ENCODE peak calls at places on chromosomes 5 and 9, in ten cellular contexts. I is fibroblast of pulmonary artery, S is left ventricle myocardium inferior, Y is IMR-90, M is GM23338, K is astrocyte, X is heart left ventricle, H is cardiac muscle cell, L is choroid plexus epithelial cell, P is lower leg skin. C is an unnamed sample.

GRCh38 chr5:158642852-158643251 is 456.9 kb downstream of the EBF1 start:
- DNase-seq in I (no peak), S (peak), Y (no peak), M (no peak), K (no peak), X (peak), H (no peak), L (no peak), P (no peak), C (peak)

GRCh38 chr5:112548246-112548982 is 129.3 kb upstream of the EPB41L4A start:
- DNase-seq in I (peak), S (no peak), Y (peak), M (no peak), K (peak), X (no peak), H (peak), L (peak), P (no peak), C (peak)

GRCh38 chr9:114805670-114806551 is at the start of gene TNFSF15:
- DNase-seq in I (no peak), S (no peak), Y (peak), M (peak), K (peak), X (no peak), H (no peak), L (peak), P (no peak), C (no peak)

GRCh38 chr5:31119938-31120641 is 73.4 kb upstream of the CDH6 start:
- DNase-seq in I (no peak), S (no peak), Y (peak), M (no peak), K (peak), X (no peak), H (no peak), L (no peak), P (no peak), C (no peak)

GRCh38 chr5:66010476-66010875 is 84.1 kb downstream of the ERBIN start:
- DNase-seq in I (peak), S (no peak), Y (peak), M (no peak), K (peak), X (no peak), H (peak), L (peak), P (no peak), C (no peak)

GRCh38 chr5:177508837-177509236 is 789 bp downstream of the DOK3 start:
- DNase-seq in I (no peak), S (no peak), Y (no peak), M (no peak), K (no peak), X (no peak), H (no peak), L (no peak), P (no peak), C (no peak)

GRCh38 chr9:134139081-134139480 is 3.2 kb downstream of the WDR5 start:
- DNase-seq in I (peak), S (no peak), Y (peak), M (no peak), K (peak), X (no peak), H (peak), L (peak), P (no peak), C (peak)

GRCh38 chr9:88344013-88344412 is 44.2 kb upstream of the SPIN1 start:
- DNase-seq in I (no peak), S (no peak), Y (no peak), M (no peak), K (no peak), X (no peak), H (no peak), L (no peak), P (no peak), C (no peak)

GRCh38 chr9:136311433-136312375 is 7.8 kb upstream of the CCDC187 start:
- DNase-seq in I (no peak), S (no peak), Y (no peak), M (no peak), K (no peak), X (no peak), H (no peak), L (no peak), P (no peak), C (no peak)

GRCh38 chr5:6362846-6363245 is 15.5 kb downstream of the MED10 start:
- DNase-seq in I (no peak), S (no peak), Y (no peak), M (no peak), K (no peak), X (no peak), H (no peak), L (no peak), P (peak), C (no peak)

GRCh38 chr9:124285903-124286291 is 28.1 kb downstream of the NEK6 start:
- DNase-seq in I (peak), S (peak), Y (peak), M (no peak), K (peak), X (peak), H (peak), L (peak), P (peak), C (peak)

GRCh38 chr5:43152946-43153345 is 32.2 kb downstream of the ZNF131 start:
- DNase-seq in I (peak), S (no peak), Y (peak), M (no peak), K (peak), X (no peak), H (no peak), L (peak), P (no peak), C (peak)

GRCh38 chr5:154311362-154311761 is 120.8 kb downstream of the GALNT10 start:
- DNase-seq in I (no peak), S (no peak), Y (no peak), M (no peak), K (no peak), X (no peak), H (peak), L (peak), P (peak), C (no peak)

GRCh38 chr5:148976569-148977321 is 86.1 kb downstream of the SH3TC2 start:
- DNase-seq in I (no peak), S (no peak), Y (peak), M (peak), K (peak), X (no peak), H (no peak), L (peak), P (no peak), C (no peak)

GRCh38 chr9:98610711-98611110 is 98.0 kb downstream of the GABBR2 start:
- DNase-seq in I (peak), S (no peak), Y (no peak), M (no peak), K (no peak), X (no peak), H (no peak), L (no peak), P (peak), C (no peak)

GRCh38 chr9:124012368-124013262 is 1.0 kb downstream of the LHX2 start:
- DNase-seq in I (no peak), S (no peak), Y (no peak), M (peak), K (no peak), X (no peak), H (no peak), L (no peak), P (no peak), C (no peak)

GRCh38 chr9:111961575-111961974 is 65.0 kb downstream of the UGCG start:
- DNase-seq in I (no peak), S (no peak), Y (peak), M (no peak), K (peak), X (no peak), H (no peak), L (peak), P (no peak), C (no peak)

GRCh38 chr9:26463841-26464240 is 428.8 kb downstream of the CAAP1 start:
- DNase-seq in I (no peak), S (no peak), Y (no peak), M (no peak), K (no peak), X (no peak), H (no peak), L (no peak), P (no peak), C (no peak)

GRCh38 chr9:81150016-81150625 is 539.2 kb downstream of the TLE1 start:
- DNase-seq in I (peak), S (no peak), Y (peak), M (no peak), K (peak), X (no peak), H (no peak), L (no peak), P (no peak), C (no peak)

GRCh38 chr9:76605271-76605670 is 146.3 kb downstream of the GCNT1 start:
- DNase-seq in I (no peak), S (no peak), Y (no peak), M (no peak), K (no peak), X (no peak), H (no peak), L (no peak), P (no peak), C (no peak)

GRCh38 chr9:70493046-70493445 is 78.6 kb upstream of the KLF9 start:
- DNase-seq in I (peak), S (no peak), Y (no peak), M (no peak), K (peak), X (peak), H (peak), L (peak), P (no peak), C (no peak)

GRCh38 chr9:95315108-95315746 is 2.3 kb downstream of the FANCC start:
- DNase-seq in I (no peak), S (no peak), Y (no peak), M (no peak), K (no peak), X (no peak), H (no peak), L (no peak), P (no peak), C (no peak)

GRCh38 chr9:88642333-88642732 is 107.4 kb downstream of the NXNL2 start:
- DNase-seq in I (no peak), S (no peak), Y (no peak), M (no peak), K (no peak), X (no peak), H (no peak), L (no peak), P (no peak), C (no peak)

GRCh38 chr5:168941901-168942300 is 359.0 kb downstream of the SLIT3 start:
- DNase-seq in I (no peak), S (no peak), Y (no peak), M (peak), K (no peak), X (no peak), H (no peak), L (no peak), P (no peak), C (no peak)

GRCh38 chr5:43332401-43332800 is 19.2 kb upstream of the HMGCS1 start:
- DNase-seq in I (no peak), S (no peak), Y (no peak), M (no peak), K (no peak), X (no peak), H (no peak), L (no peak), P (no peak), C (no peak)

GRCh38 chr5:103178167-103178566 is 58.1 kb downstream of the PPIP5K2 start:
- DNase-seq in I (peak), S (no peak), Y (no peak), M (peak), K (no peak), X (no peak), H (no peak), L (peak), P (no peak), C (no peak)

GRCh38 chr9:137626448-137626847 is 7.6 kb downstream of the EHMT1 start:
- DNase-seq in I (no peak), S (no peak), Y (no peak), M (no peak), K (no peak), X (no peak), H (no peak), L (no peak), P (no peak), C (no peak)

GRCh38 chr9:134372621-134373267 is 46.5 kb downstream of the RXRA start:
- DNase-seq in I (no peak), S (peak), Y (no peak), M (no peak), K (no peak), X (peak), H (no peak), L (no peak), P (no peak), C (peak)

GRCh38 chr5:63573402-63573801 is 388.8 kb downstream of the HTR1A start:
- DNase-seq in I (no peak), S (no peak), Y (no peak), M (no peak), K (no peak), X (no peak), H (no peak), L (no peak), P (no peak), C (no peak)

GRCh38 chr9:76690575-76691370 is 73.5 kb upstream of the PCA3 start:
- DNase-seq in I (no peak), S (no peak), Y (no peak), M (peak), K (no peak), X (no peak), H (no peak), L (peak), P (no peak), C (no peak)

GRCh38 chr5:157398310-157398709 is 61.7 kb upstream of the NIPAL4 start:
- DNase-seq in I (no peak), S (no peak), Y (no peak), M (no peak), K (no peak), X (no peak), H (no peak), L (no peak), P (no peak), C (no peak)

DNA sequence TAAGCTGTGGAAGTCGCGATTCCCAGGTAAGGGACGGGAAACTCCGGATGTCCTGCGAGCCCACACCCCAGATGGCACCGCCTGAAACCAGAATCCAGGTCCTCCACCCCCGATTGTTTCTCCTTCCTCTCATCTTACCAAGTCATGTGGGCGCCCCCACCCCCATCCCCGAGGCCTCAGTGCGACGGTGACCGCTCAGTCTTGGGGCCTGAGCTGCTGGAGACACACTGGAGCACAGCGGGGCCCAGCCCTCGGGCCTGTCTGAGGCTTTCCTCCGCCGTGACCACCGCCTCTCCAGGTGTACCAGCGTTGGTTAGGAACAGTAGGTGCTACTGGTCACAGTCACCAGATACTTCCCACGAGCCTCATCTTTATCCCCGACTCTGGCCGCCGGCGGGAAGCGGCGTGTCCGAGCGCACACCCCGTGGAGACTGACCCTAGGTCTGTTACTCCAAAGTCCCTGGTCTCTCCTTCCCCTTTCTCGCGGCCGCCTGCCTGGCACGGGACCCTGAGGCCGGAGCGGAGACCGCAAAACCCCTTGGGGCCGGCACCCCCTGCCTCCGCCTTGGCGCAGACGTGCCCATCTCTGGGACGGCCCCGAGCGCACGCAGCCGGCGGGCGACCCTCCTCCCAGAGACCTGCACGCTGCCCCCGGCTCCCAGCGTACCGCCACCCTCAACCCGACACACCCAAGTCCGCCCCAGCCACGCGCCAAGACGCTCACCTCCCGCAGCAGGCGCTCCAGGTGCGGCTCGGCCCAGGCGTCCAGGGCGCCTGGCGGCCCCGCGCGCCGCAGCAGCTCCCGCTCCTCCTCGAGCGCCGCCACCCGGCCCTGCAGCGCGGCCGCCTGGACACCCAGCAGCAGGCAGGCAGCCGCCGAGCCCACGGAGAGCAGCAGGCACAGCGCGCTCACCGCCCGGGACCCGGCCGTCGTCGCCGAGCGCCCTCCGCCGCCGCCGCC is 733 bp downstream of the COL23A1 start:
- DNase-seq in I (peak), S (peak), Y (peak), M (peak), K (peak), X (no peak), H (peak), L (peak), P (no peak), C (no peak)
- TF ChIP-seq CTCF in I (no peak), S (peak), Y (peak), M (peak), K (no peak), X (no peak), H (no peak), L (no peak), P (no peak), C (no peak)

DNA sequence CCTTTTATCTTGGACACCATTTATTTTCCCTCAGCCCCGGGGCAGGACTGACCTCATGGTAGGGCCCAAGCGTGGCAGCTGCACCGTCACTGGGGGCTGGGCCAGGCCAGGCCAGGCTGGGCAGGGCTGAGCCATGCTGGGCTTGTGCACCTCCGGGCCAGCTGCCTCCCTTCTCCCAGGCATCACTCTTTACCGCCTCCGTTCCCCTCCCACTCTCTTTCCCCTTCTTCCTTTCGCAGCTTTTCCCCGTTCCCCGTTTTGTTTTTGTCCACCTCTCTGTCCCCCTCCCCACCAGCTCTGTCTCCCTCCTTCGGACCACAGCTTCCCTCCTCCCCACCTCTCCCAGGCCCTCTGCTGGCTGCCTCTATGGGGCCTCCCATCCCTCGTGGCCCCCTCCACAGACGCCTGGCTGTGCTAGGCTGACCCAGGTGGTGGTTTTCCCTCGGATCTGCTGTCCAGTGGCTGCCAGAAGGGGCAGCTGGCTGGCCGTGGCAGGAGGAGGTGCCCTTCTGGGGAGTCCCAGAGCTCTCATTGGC is 17.9 kb downstream of the FGF18 start:
- DNase-seq in I (no peak), S (no peak), Y (no peak), M (peak), K (no peak), X (no peak), H (no peak), L (peak), P (no peak), C (no peak)
- H3K4me3 ChIP-seq in I (no peak), S (no peak), Y (no peak), M (no peak), K (no peak), X (no peak), H (no peak), L (no peak), P (no peak), C (no peak)

GRCh38 chr5:59666709-59667108 is 226.8 kb downstream of the PDE4D start:
- DNase-seq in I (no peak), S (no peak), Y (no peak), M (no peak), K (no peak), X (no peak), H (no peak), L (no peak), P (no peak), C (no peak)
- TF ChIP-seq CTCF in I (no peak), S (no peak), Y (no peak), M (no peak), K (no peak), X (no peak), H (no peak), L (no peak), P (no peak), C (no peak)

DNA sequence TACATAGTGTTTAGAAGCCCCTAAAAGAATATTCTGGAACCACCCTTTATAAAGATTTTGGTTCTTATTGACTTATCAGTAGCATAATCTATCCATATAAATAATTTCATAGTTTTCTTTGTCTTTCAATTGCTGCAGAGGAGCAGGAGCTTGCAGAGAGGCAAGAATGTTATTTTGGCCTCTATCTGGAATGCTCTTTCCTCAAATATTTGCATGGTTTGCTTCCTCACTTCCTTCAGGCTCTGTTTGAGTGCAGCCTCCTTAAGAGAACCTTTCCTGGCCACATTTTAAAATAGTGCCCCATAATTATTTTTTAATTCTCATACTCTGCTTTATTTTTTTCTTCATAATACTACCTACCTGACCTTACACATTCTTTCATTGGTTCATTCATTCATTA is 1.5 kb downstream of the C5 start:
- DNase-seq in I (no peak), S (no peak), Y (peak), M (peak), K (peak), X (no peak), H (no peak), L (peak), P (no peak), C (peak)
- H3K4me3 ChIP-seq in I (no peak), S (no peak), Y (no peak), M (no peak), K (no peak), X (no peak), H (no peak), L (no peak), P (no peak), C (no peak)

GRCh38 chr5:32767948-32768427 is 56.9 kb downstream of the NPR3 start:
- DNase-seq in I (peak), S (no peak), Y (peak), M (no peak), K (peak), X (no peak), H (peak), L (peak), P (no peak), C (peak)
- TF ChIP-seq CTCF in I (no peak), S (no peak), Y (no peak), M (no peak), K (no peak), X (no peak), H (no peak), L (no peak), P (no peak), C (no peak)

C was measured in fibroblast of the aortic adventitia.